ENCODE peak calls at places on chromosomes 12 and 14, in ten cellular contexts. Z is activated naive CD4-positive, alpha-beta T cell treated with anti-CD3 and anti-CD28 coated beads, Interleukin-2, amount 10 ng/mL, durations not matched to agents 7 days and 5 days; A is activated CD4-positive, alpha-beta T cell treated with anti-CD3 and anti-CD28 coated beads, Interleukin-2, amount 50 U/mL, for 48 hours; G is NCI-H1092 treated with DMSO at 0.1 percent for 48 hours; H is NCI-H774; U is foreskin fibroblast; S is lung microvascular endothelial cell; P is stimulated activated CD8-positive, alpha-beta memory T cell treated with anti-CD3 and anti-CD28 coated beads, Interleukin-7, amount 100 ng/mL, for 1 hour; D is posterior cingulate gyrus; W is Karpas-422. O is an unnamed sample.

GRCh38 chr14:59301354-59301753 is 112.9 kb downstream of the DAAM1 start:
- DNase-seq in Z (peak; percentile 47), A (peak; percentile 11), G (no peak), H (peak; percentile 29), U (no peak), S (peak; percentile 23), P (no peak), D (no peak), W (peak; percentile 88), O (no peak)

GRCh38 chr12:27583057-27583797 is 59.2 kb downstream of the PPFIBP1 start:
- DNase-seq in Z (no peak), A (no peak), G (no peak), H (no peak), U (peak; percentile 57), S (no peak), P (no peak), D (no peak), W (no peak), O (no peak)

GRCh38 chr14:94699831-94700230 is 70.1 kb downstream of the GSC start:
- DNase-seq in Z (no peak), A (no peak), G (no peak), H (no peak), U (no peak), S (no peak), P (no peak), D (no peak), W (no peak), O (no peak)

GRCh38 chr12:67572492-67572891 is 76.1 kb upstream of the DYRK2 start:
- DNase-seq in Z (no peak), A (no peak), G (no peak), H (no peak), U (no peak), S (no peak), P (no peak), D (no peak), W (no peak), O (no peak)

GRCh38 chr14:75831971-75832370 is 149.8 kb downstream of the TGFB3 start:
- DNase-seq in Z (no peak), A (no peak), G (peak; percentile 36), H (peak; percentile 59), U (peak; percentile 60), S (no peak), P (no peak), D (no peak), W (no peak), O (peak; percentile 84)

GRCh38 chr12:92570056-92570753 is 132.6 kb upstream of the PLEKHG7 start:
- DNase-seq in Z (peak; percentile 60), A (no peak), G (peak; percentile 81), H (peak; percentile 79), U (peak; percentile 79), S (peak; percentile 93), P (no peak), D (no peak), W (peak; percentile 71), O (peak; percentile 90)

GRCh38 chr14:43003845-43004244 is 1397.2 kb downstream of the LRFN5 start:
- DNase-seq in Z (no peak), A (no peak), G (no peak), H (no peak), U (no peak), S (peak; percentile 3), P (no peak), D (no peak), W (peak; percentile 76), O (no peak)

GRCh38 chr12:26198742-26199141 is 3.4 kb downstream of the SSPN start:
- DNase-seq in Z (no peak), A (no peak), G (no peak), H (no peak), U (peak; percentile 34), S (no peak), P (no peak), D (no peak), W (no peak), O (peak; percentile 52)

GRCh38 chr12:65511134-65511912 is 232.8 kb downstream of the MSRB3 start:
- DNase-seq in Z (no peak), A (no peak), G (no peak), H (no peak), U (no peak), S (peak; percentile 46), P (no peak), D (no peak), W (no peak), O (no peak)

GRCh38 chr12:11716794-11717532 is 67.5 kb downstream of the ETV6 start:
- DNase-seq in Z (no peak), A (no peak), G (no peak), H (no peak), U (peak; percentile 72), S (peak; percentile 87), P (no peak), D (no peak), W (no peak), O (no peak)

GRCh38 chr12:106297681-106298080 is 4.9 kb upstream of the TCP11L2 start:
- DNase-seq in Z (peak; percentile 28), A (no peak), G (no peak), H (no peak), U (no peak), S (no peak), P (no peak), D (no peak), W (no peak), O (no peak)

GRCh38 chr12:62724947-62725447 is 210.0 kb downstream of the PPM1H start:
- DNase-seq in Z (no peak), A (no peak), G (no peak), H (no peak), U (peak; percentile 96), S (peak; percentile 40), P (no peak), D (no peak), W (no peak), O (peak; percentile 98)

GRCh38 chr14:102164241-102164641 is 24.5 kb downstream of the WDR20 start:
- DNase-seq in Z (no peak), A (no peak), G (no peak), H (no peak), U (peak; percentile 23), S (peak; percentile 17), P (no peak), D (no peak), W (no peak), O (peak; percentile 49)

GRCh38 chr12:108822458-108823205 is 34.8 kb downstream of the SSH1 start:
- DNase-seq in Z (no peak), A (no peak), G (no peak), H (no peak), U (no peak), S (peak; percentile 71), P (no peak), D (no peak), W (no peak), O (no peak)

GRCh38 chr12:75982974-75983660 is 48.5 kb downstream of the PHLDA1 start:
- DNase-seq in Z (no peak), A (no peak), G (no peak), H (no peak), U (no peak), S (no peak), P (no peak), D (no peak), W (peak; percentile 9), O (peak; percentile 32)

GRCh38 chr12:62794218-62794583 is 140.7 kb downstream of the PPM1H start:
- DNase-seq in Z (no peak), A (no peak), G (no peak), H (no peak), U (no peak), S (no peak), P (no peak), D (no peak), W (no peak), O (no peak)

GRCh38 chr14:97878727-97879126 is 1081.5 kb downstream of the VRK1 start:
- DNase-seq in Z (peak; percentile 50), A (no peak), G (no peak), H (no peak), U (no peak), S (no peak), P (no peak), D (no peak), W (no peak), O (no peak)

GRCh38 chr12:6735448-6736191 is 11.8 kb downstream of the COPS7A start:
- DNase-seq in Z (peak; percentile 66), A (peak; percentile 52), G (peak; percentile 25), H (peak; percentile 50), U (peak; percentile 47), S (peak; percentile 80), P (no peak), D (peak; percentile 69), W (peak; percentile 67), O (peak; percentile 77)

GRCh38 chr12:122318607-122319311 is 52.5 kb upstream of the VPS33A start:
- DNase-seq in Z (no peak), A (no peak), G (no peak), H (no peak), U (peak; percentile 80), S (no peak), P (no peak), D (no peak), W (no peak), O (peak; percentile 76)

GRCh38 chr12:130286041-130286440 is 51.6 kb upstream of the PIWIL1 start:
- DNase-seq in Z (no peak), A (no peak), G (peak; percentile 23), H (no peak), U (no peak), S (no peak), P (no peak), D (no peak), W (peak; percentile 66), O (no peak)